ENCODE peak calls at places on chromosome 3, in ten cellular contexts. G, Q, D, K, H, I, O, U, A and X are unnamed samples.

GRCh38 chr3:161148832-161149475 is 43.8 kb upstream of the B3GALNT1 start:
- DNase-seq in G (no peak), Q (no peak), D (no peak), K (no peak), H (no peak), I (no peak), O (no peak), U (no peak), A (no peak), X (no peak)

GRCh38 chr3:153704115-153704514 is 417.1 kb upstream of the ARHGEF26 start:
- DNase-seq in G (no peak), Q (no peak), D (no peak), K (no peak), H (no peak), I (no peak), O (peak; percentile 29), U (no peak), A (no peak), X (no peak)

GRCh38 chr3:160929595-160929994 is 173.6 kb downstream of the PPM1L start:
- DNase-seq in G (no peak), Q (peak; percentile 57), D (no peak), K (peak; percentile 19), H (no peak), I (no peak), O (no peak), U (no peak), A (no peak), X (peak; percentile 80)

GRCh38 chr3:59128685-59129084 is 78.9 kb upstream of the CFAP20DC start:
- DNase-seq in G (no peak), Q (no peak), D (no peak), K (no peak), H (no peak), I (no peak), O (no peak), U (peak; percentile 89), A (no peak), X (no peak)

GRCh38 chr3:107367353-107367752 is 9.9 kb upstream of the CCDC54 start:
- DNase-seq in G (no peak), Q (no peak), D (no peak), K (peak; percentile 48), H (no peak), I (no peak), O (peak; percentile 5), U (peak; percentile 59), A (no peak), X (no peak)

GRCh38 chr3:81864273-81864672 is 102.8 kb upstream of the GBE1 start:
- DNase-seq in G (no peak), Q (no peak), D (no peak), K (no peak), H (no peak), I (no peak), O (no peak), U (peak; percentile 68), A (no peak), X (no peak)

GRCh38 chr3:100169186-100169585 is 54.9 kb upstream of the FILIP1L start:
- DNase-seq in G (no peak), Q (peak; percentile 30), D (no peak), K (no peak), H (no peak), I (no peak), O (no peak), U (no peak), A (no peak), X (no peak)

GRCh38 chr3:56133423-56133822 is 334.8 kb downstream of the ERC2 start:
- DNase-seq in G (no peak), Q (no peak), D (no peak), K (no peak), H (no peak), I (no peak), O (no peak), U (no peak), A (no peak), X (no peak)

GRCh38 chr3:122310361-122310760 is 14.7 kb upstream of the CSTA start:
- DNase-seq in G (no peak), Q (no peak), D (no peak), K (no peak), H (no peak), I (no peak), O (no peak), U (no peak), A (no peak), X (no peak)

GRCh38 chr3:159928692-159929091 is 59.9 kb upstream of the IL12A start:
- DNase-seq in G (no peak), Q (no peak), D (no peak), K (no peak), H (no peak), I (no peak), O (no peak), U (no peak), A (no peak), X (no peak)

GRCh38 chr3:377158-377561 is 180.6 kb downstream of the CHL1 start:
- DNase-seq in G (no peak), Q (no peak), D (no peak), K (no peak), H (no peak), I (no peak), O (peak; percentile 61), U (peak; percentile 63), A (no peak), X (no peak)

GRCh38 chr3:167743799-167744198 is 8.3 kb downstream of the SERPINI1 start:
- DNase-seq in G (no peak), Q (no peak), D (no peak), K (no peak), H (no peak), I (no peak), O (no peak), U (no peak), A (no peak), X (no peak)

DNA sequence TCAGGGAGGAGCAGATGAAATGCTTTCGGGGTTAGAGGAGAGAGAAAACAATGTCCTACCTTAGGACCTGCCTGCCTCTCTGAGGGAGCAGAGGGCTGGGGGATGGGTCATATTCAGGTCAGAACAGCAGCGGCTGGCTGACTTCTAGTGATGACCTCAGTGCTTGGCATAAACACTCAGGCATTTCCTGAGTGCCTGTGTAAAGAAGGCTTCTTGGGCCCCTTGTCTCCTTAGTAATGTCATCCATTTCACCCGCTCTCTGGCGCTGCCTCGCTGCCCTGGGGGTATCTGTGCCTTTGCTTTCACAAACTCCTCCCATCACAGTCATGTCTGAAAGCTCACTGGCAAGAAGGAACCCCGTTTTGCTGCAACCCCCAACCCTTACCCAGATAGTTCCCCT is 82.9 kb upstream of the GSK3B start:
- DNase-seq in G (peak; percentile 56), Q (peak; percentile 30), D (no peak), K (peak; percentile 70), H (peak; percentile 62), I (no peak), O (no peak), U (peak; percentile 28), A (peak; percentile 88), X (peak; percentile 63)
- H3K4me3 ChIP-seq in G (no peak overlapping the region), Q (no peak overlapping the region), D (no peak overlapping the region), K (no peak overlapping the region), H (no peak overlapping the region), I (no peak overlapping the region), O (no peak overlapping the region), U (no peak overlapping the region), A (no peak overlapping the region), X (no peak overlapping the region)

DNA sequence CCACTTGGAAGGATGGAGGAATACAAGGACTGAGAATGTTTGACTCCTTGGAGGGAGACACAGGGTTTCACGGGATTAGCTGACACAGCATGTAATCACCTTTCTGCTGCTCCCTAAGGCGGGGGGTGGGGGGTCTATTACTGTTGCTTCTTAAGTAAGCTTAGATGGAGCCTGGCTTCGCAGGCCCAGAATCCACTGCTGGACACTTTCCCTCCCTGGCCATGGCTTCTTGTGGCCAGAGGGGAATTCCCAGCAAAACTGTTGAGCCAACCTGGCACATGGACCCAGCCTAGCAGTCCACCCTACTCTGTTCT is 55.4 kb upstream of the DLG1 start:
- DNase-seq in G (no peak), Q (no peak), D (no peak), K (no peak), H (no peak), I (no peak), O (no peak), U (no peak), A (no peak), X (peak; percentile 70)
- H3K27ac ChIP-seq in G (no peak overlapping the region), Q (peak overlapping the region; percentile 30), D (no peak overlapping the region), K (no peak overlapping the region), H (peak overlapping the region; percentile 65), I (peak overlapping the region; percentile 43), O (no peak overlapping the region), U (no peak overlapping the region), A (peak overlapping the region; percentile 71), X (no peak overlapping the region)

GRCh38 chr3:162722336-162722735 is 1225.7 kb downstream of the OTOL1 start:
- DNase-seq in G (no peak), Q (no peak), D (no peak), K (no peak), H (no peak), I (no peak), O (no peak), U (no peak), A (no peak), X (no peak)

GRCh38 chr3:162718697-162719096 is 1222.1 kb downstream of the OTOL1 start:
- DNase-seq in G (no peak), Q (peak; percentile 29), D (no peak), K (no peak), H (no peak), I (no peak), O (no peak), U (no peak), A (no peak), X (no peak)

GRCh38 chr3:162721736-162722135 is 1225.1 kb downstream of the OTOL1 start:
- DNase-seq in G (no peak), Q (no peak), D (no peak), K (no peak), H (no peak), I (no peak), O (no peak), U (no peak), A (no peak), X (no peak)

GRCh38 chr3:162719684-162720341 is 1223.2 kb downstream of the OTOL1 start:
- DNase-seq in G (no peak), Q (no peak), D (no peak), K (no peak), H (no peak), I (no peak), O (no peak), U (no peak), A (no peak), X (no peak)
- H3K4me1 ChIP-seq in G (no peaks in the 10 kb centered on the region), Q (no peaks in the 10 kb centered on the region), D (no peaks in the 10 kb centered on the region), K (no peaks in the 10 kb centered on the region), H (no peaks in the 10 kb centered on the region), I (no peaks in the 10 kb centered on the region), O (no peaks in the 10 kb centered on the region), U (peaks cover 44% of the 10 kb centered on the region), A (no peaks in the 10 kb centered on the region), X (no peaks in the 10 kb centered on the region)

GRCh38 chr3:9934993-9935392 is 1.4 kb downstream of the CRELD1 start:
- DNase-seq in G (no peak), Q (no peak), D (no peak), K (no peak), H (no peak), I (no peak), O (no peak), U (no peak), A (no peak), X (no peak)
- H3K4me3 ChIP-seq in G (no peak overlapping the region), Q (peak overlapping the region; percentile 67), D (no peak overlapping the region), K (no peak overlapping the region), H (no peak overlapping the region), I (peak overlapping the region; percentile 80), O (peak overlapping the region; percentile 71), U (no peak overlapping the region), A (peak overlapping the region; percentile 77), X (peak overlapping the region; percentile 63)